ENCODE peak calls at places on chromosomes 4 and X, in seven cellular contexts. One of them, this sample, is unnamed.

GRCh38 chr4:121988950-121989349 is 37.1 kb upstream of the TRPC3 start:
- DNase-seq in upper lobe of right lung: no peak
- DNase-seq in PC-9: no peak
- DNase-seq in fibroblast of lung: no peak
- DNase-seq in GM12878: no peak
- DNase-seq in transverse colon: no peak
- DNase-seq in PC-3: no peak
- DNase-seq in this sample: no peak

GRCh38 chr4:73067971-73068394 is 1.5 kb downstream of the COX18 start:
- DNase-seq in upper lobe of right lung: no peak
- DNase-seq in PC-9: no peak
- DNase-seq in fibroblast of lung: peak; percentile 18
- DNase-seq in GM12878: no peak
- DNase-seq in transverse colon: no peak
- DNase-seq in PC-3: peak; percentile 64
- DNase-seq in this sample: peak; percentile 29

GRCh38 chr4:74408639-74409038 is 36.3 kb upstream of the AREG start:
- DNase-seq in upper lobe of right lung: no peak
- DNase-seq in PC-9: no peak
- DNase-seq in fibroblast of lung: peak; percentile 74
- DNase-seq in GM12878: no peak
- DNase-seq in transverse colon: no peak
- DNase-seq in PC-3: peak; percentile 83
- DNase-seq in this sample: no peak

GRCh38 chr4:37994569-37994968 is 34.4 kb downstream of the PTTG2 start:
- DNase-seq in upper lobe of right lung: no peak
- DNase-seq in PC-9: no peak
- DNase-seq in fibroblast of lung: no peak
- DNase-seq in GM12878: no peak
- DNase-seq in transverse colon: no peak
- DNase-seq in PC-3: no peak
- DNase-seq in this sample: no peak

GRCh38 chr4:41887821-41888699 is 47.2 kb upstream of the TMEM33 start:
- DNase-seq in upper lobe of right lung: no peak
- DNase-seq in PC-9: peak; percentile 24
- DNase-seq in fibroblast of lung: peak; percentile 21
- DNase-seq in GM12878: no peak
- DNase-seq in transverse colon: peak; percentile 21
- DNase-seq in PC-3: peak; percentile 62
- DNase-seq in this sample: no peak

GRCh38 chr4:145882594-145882993 is 56.0 kb downstream of the ZNF827 start:
- DNase-seq in upper lobe of right lung: no peak
- DNase-seq in PC-9: no peak
- DNase-seq in fibroblast of lung: no peak
- DNase-seq in GM12878: no peak
- DNase-seq in transverse colon: no peak
- DNase-seq in PC-3: no peak
- DNase-seq in this sample: no peak

GRCh38 chrX:111511477-111511876 is at the start of gene SERTM2:
- DNase-seq in upper lobe of right lung: no peak
- DNase-seq in PC-9: no peak
- DNase-seq in fibroblast of lung: peak; percentile 47
- DNase-seq in GM12878: no peak
- DNase-seq in transverse colon: no peak
- DNase-seq in PC-3: no peak
- DNase-seq in this sample: no peak

GRCh38 chr4:141853091-141853734 is 216.8 kb downstream of the IL15 start:
- DNase-seq in upper lobe of right lung: no peak
- DNase-seq in PC-9: peak; percentile 67
- DNase-seq in fibroblast of lung: no peak
- DNase-seq in GM12878: no peak
- DNase-seq in transverse colon: peak; percentile 15
- DNase-seq in PC-3: peak; percentile 98
- DNase-seq in this sample: no peak

GRCh38 chr4:132063829-132064228 is 1085.3 kb upstream of the PCDH10 start:
- DNase-seq in upper lobe of right lung: no peak
- DNase-seq in PC-9: no peak
- DNase-seq in fibroblast of lung: peak; percentile 68
- DNase-seq in GM12878: no peak
- DNase-seq in transverse colon: no peak
- DNase-seq in PC-3: no peak
- DNase-seq in this sample: no peak

GRCh38 chrX:116276191-116276700 is 105.7 kb downstream of the AGTR2 start:
- DNase-seq in upper lobe of right lung: no peak
- DNase-seq in PC-9: no peak
- DNase-seq in fibroblast of lung: no peak
- DNase-seq in GM12878: no peak
- DNase-seq in transverse colon: no peak
- DNase-seq in PC-3: no peak
- DNase-seq in this sample: no peak

GRCh38 chrX:130171446-130172126 is at the start of gene RAB33A:
- DNase-seq in upper lobe of right lung: peak; percentile 64
- DNase-seq in PC-9: peak; percentile 9
- DNase-seq in fibroblast of lung: peak; percentile 28
- DNase-seq in GM12878: no peak
- DNase-seq in transverse colon: peak; percentile 13
- DNase-seq in PC-3: no peak
- DNase-seq in this sample: peak; percentile 74

GRCh38 chr4:177573487-177573886 is 131.2 kb upstream of the AGA start:
- DNase-seq in upper lobe of right lung: no peak
- DNase-seq in PC-9: no peak
- DNase-seq in fibroblast of lung: peak; percentile 92
- DNase-seq in GM12878: no peak
- DNase-seq in transverse colon: no peak
- DNase-seq in PC-3: peak; percentile 85
- DNase-seq in this sample: no peak

GRCh38 chr4:113958766-113959540 is 20.5 kb downstream of the ARSJ start:
- DNase-seq in upper lobe of right lung: no peak
- DNase-seq in PC-9: no peak
- DNase-seq in fibroblast of lung: peak; percentile 96
- DNase-seq in GM12878: no peak
- DNase-seq in transverse colon: no peak
- DNase-seq in PC-3: peak; percentile 96
- DNase-seq in this sample: no peak

GRCh38 chr4:80307183-80307735 is 28.3 kb upstream of the CFAP299 start:
- DNase-seq in upper lobe of right lung: no peak
- DNase-seq in PC-9: no peak
- DNase-seq in fibroblast of lung: peak; percentile 88
- DNase-seq in GM12878: no peak
- DNase-seq in transverse colon: no peak
- DNase-seq in PC-3: no peak
- DNase-seq in this sample: no peak

GRCh38 chrX:132384301-132384700 is 104.5 kb downstream of the MBNL3 start:
- DNase-seq in upper lobe of right lung: no peak
- DNase-seq in PC-9: no peak
- DNase-seq in fibroblast of lung: no peak
- DNase-seq in GM12878: no peak
- DNase-seq in transverse colon: no peak
- DNase-seq in PC-3: no peak
- DNase-seq in this sample: no peak

GRCh38 chrX:116111934-116112595 is 58.5 kb upstream of the AGTR2 start:
- DNase-seq in upper lobe of right lung: no peak
- DNase-seq in PC-9: no peak
- DNase-seq in fibroblast of lung: no peak
- DNase-seq in GM12878: no peak
- DNase-seq in transverse colon: no peak
- DNase-seq in PC-3: no peak
- DNase-seq in this sample: no peak

GRCh38 chr4:84529169-84529751 is 30.2 kb upstream of the NKX6-1 start:
- DNase-seq in upper lobe of right lung: no peak
- DNase-seq in PC-9: no peak
- DNase-seq in fibroblast of lung: peak; percentile 7
- DNase-seq in GM12878: no peak
- DNase-seq in transverse colon: no peak
- DNase-seq in PC-3: peak; percentile 65
- DNase-seq in this sample: no peak

GRCh38 chr4:167234388-167234881 is at the start of gene SPOCK3:
- DNase-seq in upper lobe of right lung: peak; percentile 70
- DNase-seq in PC-9: peak; percentile 51
- DNase-seq in fibroblast of lung: peak; percentile 54
- DNase-seq in GM12878: no peak
- DNase-seq in transverse colon: no peak
- DNase-seq in PC-3: peak; percentile 44
- DNase-seq in this sample: peak; percentile 23

GRCh38 chrX:148049441-148049840 is 68.3 kb downstream of the FMR1NB start:
- DNase-seq in upper lobe of right lung: no peak
- DNase-seq in PC-9: no peak
- DNase-seq in fibroblast of lung: peak; percentile 25
- DNase-seq in GM12878: no peak
- DNase-seq in transverse colon: no peak
- DNase-seq in PC-3: peak; percentile 56
- DNase-seq in this sample: peak; percentile 9

GRCh38 chr4:72525938-72526337 is 43.1 kb downstream of the ADAMTS3 start:
- DNase-seq in upper lobe of right lung: peak; percentile 60
- DNase-seq in PC-9: no peak
- DNase-seq in fibroblast of lung: peak; percentile 89
- DNase-seq in GM12878: no peak
- DNase-seq in transverse colon: no peak
- DNase-seq in PC-3: no peak
- DNase-seq in this sample: no peak

GRCh38 chrX:46860536-46860935 is 23.7 kb downstream of the RP2 start:
- DNase-seq in upper lobe of right lung: no peak
- DNase-seq in PC-9: no peak
- DNase-seq in fibroblast of lung: no peak
- DNase-seq in GM12878: no peak
- DNase-seq in transverse colon: no peak
- DNase-seq in PC-3: no peak
- DNase-seq in this sample: no peak

GRCh38 chrX:86237482-86237881 is 89.2 kb downstream of the DACH2 start:
- DNase-seq in upper lobe of right lung: no peak
- DNase-seq in PC-9: no peak
- DNase-seq in fibroblast of lung: no peak
- DNase-seq in GM12878: no peak
- DNase-seq in transverse colon: no peak
- DNase-seq in PC-3: no peak
- DNase-seq in this sample: no peak

GRCh38 chr4:13329963-13330362 is 154.2 kb downstream of the RAB28 start:
- DNase-seq in upper lobe of right lung: no peak
- DNase-seq in PC-9: no peak
- DNase-seq in fibroblast of lung: peak; percentile 76
- DNase-seq in GM12878: peak; percentile 11
- DNase-seq in transverse colon: no peak
- DNase-seq in PC-3: peak; percentile 68
- DNase-seq in this sample: peak; percentile 13

DNA sequence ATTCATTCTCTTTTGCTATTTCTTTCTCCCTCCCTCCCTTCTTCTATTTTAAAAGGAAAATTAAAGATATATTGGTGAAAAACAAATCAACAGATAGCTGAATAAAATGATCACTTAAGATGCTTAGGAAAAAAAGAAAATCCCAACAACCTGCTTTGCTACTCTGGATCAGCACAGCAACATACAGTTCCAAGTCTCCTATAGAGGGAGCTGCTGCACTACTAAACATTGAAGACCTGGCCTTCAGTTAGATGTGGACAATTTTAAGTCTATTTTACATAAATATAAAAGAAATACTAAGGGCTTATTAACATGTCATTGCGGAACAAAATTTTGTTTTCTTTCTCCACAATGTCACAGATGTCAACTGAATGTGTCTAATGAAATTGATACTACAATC is 226.4 kb downstream of the MAGEB5 start:
- DNase-seq in upper lobe of right lung: no peak
- DNase-seq in PC-9: no peak
- DNase-seq in fibroblast of lung: no peak
- DNase-seq in GM12878: no peak
- DNase-seq in transverse colon: no peak
- DNase-seq in PC-3: peak; percentile 4
- DNase-seq in this sample: no peak
- TF ChIP-seq CTCF in upper lobe of right lung: no peak
- TF ChIP-seq CTCF in PC-9: peak; percentile 51
- TF ChIP-seq CTCF in fibroblast of lung: peak; percentile 17
- TF ChIP-seq CTCF in GM12878: peak; percentile 28
- TF ChIP-seq CTCF in transverse colon: no peak
- TF ChIP-seq CTCF in PC-3: no peak
- TF ChIP-seq CTCF in this sample: no peak

GRCh38 chrX:154718607-154719006 is 32.3 kb downstream of the GAB3 start:
- DNase-seq in upper lobe of right lung: no peak
- DNase-seq in PC-9: no peak
- DNase-seq in fibroblast of lung: no peak
- DNase-seq in GM12878: no peak
- DNase-seq in transverse colon: no peak
- DNase-seq in PC-3: no peak
- DNase-seq in this sample: no peak
- H3K4me3 ChIP-seq in upper lobe of right lung: no peak overlapping the region
- H3K4me3 ChIP-seq in PC-9: no peak overlapping the region
- H3K4me3 ChIP-seq in fibroblast of lung: no peak overlapping the region
- H3K4me3 ChIP-seq in GM12878: no peak overlapping the region
- H3K4me3 ChIP-seq in transverse colon: no peak overlapping the region
- H3K4me3 ChIP-seq in PC-3: no peak overlapping the region
- H3K4me3 ChIP-seq in this sample: no peak overlapping the region

DNA sequence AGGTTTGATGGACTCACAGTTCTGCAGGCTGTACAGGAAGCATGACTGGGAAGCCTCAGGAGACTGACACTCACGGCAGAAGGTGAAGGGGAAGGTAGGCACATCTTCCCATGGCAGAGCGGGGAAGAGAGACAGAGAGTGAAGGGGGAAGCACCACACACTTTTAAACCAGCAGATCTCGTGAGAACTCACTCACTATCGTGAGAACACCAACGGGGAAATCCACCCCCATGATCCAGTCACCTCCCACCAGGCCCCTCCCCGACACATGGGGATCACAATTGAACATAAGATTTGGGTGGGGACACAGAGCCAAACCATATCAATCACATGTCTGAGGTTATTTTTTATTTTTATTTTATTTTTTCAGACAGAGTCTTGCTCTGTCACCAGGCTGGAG is 4.9 kb upstream of the NAT8L start:
- DNase-seq in upper lobe of right lung: peak; percentile 8
- DNase-seq in PC-9: no peak
- DNase-seq in fibroblast of lung: no peak
- DNase-seq in GM12878: no peak
- DNase-seq in transverse colon: no peak
- DNase-seq in PC-3: no peak
- DNase-seq in this sample: no peak
- H3K27me3 ChIP-seq in upper lobe of right lung: peaks cover 57% of the 10 kb centered on the region
- H3K27me3 ChIP-seq in PC-9: no peaks in the 10 kb centered on the region
- H3K27me3 ChIP-seq in fibroblast of lung: peaks cover 15% of the 10 kb centered on the region
- H3K27me3 ChIP-seq in GM12878: peaks cover 3% of the 10 kb centered on the region
- H3K27me3 ChIP-seq in transverse colon: peaks cover 86% of the 10 kb centered on the region
- H3K27me3 ChIP-seq in PC-3: no peaks in the 10 kb centered on the region
- H3K27me3 ChIP-seq in this sample: no peaks in the 10 kb centered on the region

GRCh38 chr4:140755811-140756291 is 334 bp downstream of the TBC1D9 start:
- DNase-seq in upper lobe of right lung: peak; percentile 82
- DNase-seq in PC-9: peak; percentile 48
- DNase-seq in fibroblast of lung: peak; percentile 70
- DNase-seq in GM12878: no peak
- DNase-seq in transverse colon: peak; percentile 50
- DNase-seq in PC-3: no peak
- DNase-seq in this sample: peak; percentile 75

GRCh38 chr4:140754918-140755810 is 1.0 kb downstream of the TBC1D9 start:
- DNase-seq in upper lobe of right lung: no peak
- DNase-seq in PC-9: no peak
- DNase-seq in fibroblast of lung: no peak
- DNase-seq in GM12878: no peak
- DNase-seq in transverse colon: no peak
- DNase-seq in PC-3: peak; percentile 19
- DNase-seq in this sample: no peak

GRCh38 chr4:140752669-140753068 is 3.5 kb downstream of the TBC1D9 start:
- DNase-seq in upper lobe of right lung: no peak
- DNase-seq in PC-9: no peak
- DNase-seq in fibroblast of lung: no peak
- DNase-seq in GM12878: no peak
- DNase-seq in transverse colon: no peak
- DNase-seq in PC-3: no peak
- DNase-seq in this sample: no peak

GRCh38 chr4:140757220-140757607 is 1.0 kb upstream of the TBC1D9 start:
- DNase-seq in upper lobe of right lung: no peak
- DNase-seq in PC-9: no peak
- DNase-seq in fibroblast of lung: no peak
- DNase-seq in GM12878: no peak
- DNase-seq in transverse colon: no peak
- DNase-seq in PC-3: no peak
- DNase-seq in this sample: no peak

GRCh38 chr4:140756292-140757219 is at the start of gene TBC1D9:
- DNase-seq in upper lobe of right lung: peak; percentile 92
- DNase-seq in PC-9: peak; percentile 80
- DNase-seq in fibroblast of lung: peak; percentile 86
- DNase-seq in GM12878: peak; percentile 25
- DNase-seq in transverse colon: peak; percentile 84
- DNase-seq in PC-3: peak; percentile 61
- DNase-seq in this sample: peak; percentile 72
- TF ChIP-seq CTCF in upper lobe of right lung: no peak
- TF ChIP-seq CTCF in PC-9: no peak
- TF ChIP-seq CTCF in fibroblast of lung: no peak
- TF ChIP-seq CTCF in GM12878: no peak
- TF ChIP-seq CTCF in transverse colon: peak; percentile 7
- TF ChIP-seq CTCF in PC-3: no peak
- TF ChIP-seq CTCF in this sample: no peak

This sample was measured in GM06990.